ENCODE peak calls at places on chromosomes 1 and 21, in five cellular contexts. Z, A, D, K and T are unnamed samples.

GRCh38 chr21:34974162-34974981 is 74.7 kb downstream of the RUNX1 start:
- DNase-seq in K (no peak), D (no peak), Z (peak; percentile 85), A (peak; percentile 15), T (peak; percentile 82)

GRCh38 chr1:118322369-118322768 is 137.3 kb upstream of the SPAG17 start:
- DNase-seq in Z (no peak), K (no peak), A (no peak), D (no peak), T (no peak)

GRCh38 chr1:246297314-246298273 is 209.5 kb downstream of the SMYD3 start:
- DNase-seq in D (no peak), K (no peak), Z (no peak), A (no peak), T (no peak)

GRCh38 chr21:27648560-27648959 is 681.7 kb upstream of the ADAMTS5 start:
- DNase-seq in D (no peak), K (peak; percentile 37), A (no peak), Z (no peak), T (no peak)

GRCh38 chr1:243924188-243924587 is 74.1 kb upstream of the AKT3 start:
- DNase-seq in A (no peak), Z (no peak), K (no peak), D (no peak), T (no peak)

GRCh38 chr1:223230161-223230881 is 87.3 kb upstream of the TLR5 start:
- DNase-seq in Z (peak; percentile 48), A (no peak), K (no peak), D (no peak), T (peak; percentile 7)

GRCh38 chr1:200873671-200874397 is 1.1 kb downstream of the GPR25 start:
- DNase-seq in K (no peak), A (no peak), D (no peak), Z (no peak), T (no peak)

GRCh38 chr1:7454895-7455784 is 316.0 kb upstream of the VAMP3 start:
- DNase-seq in Z (no peak), D (no peak), K (no peak), A (no peak), T (no peak)

GRCh38 chr1:93080424-93080823 is 1.3 kb downstream of the MTF2 start:
- DNase-seq in D (no peak), A (no peak), Z (peak; percentile 70), K (peak; percentile 40), T (peak; percentile 53)

GRCh38 chr1:80657048-80657653 is 1143.6 kb upstream of the ADGRL2 start:
- DNase-seq in Z (no peak), K (no peak), D (no peak), A (no peak), T (no peak)

GRCh38 chr1:244761279-244761678 is 74.2 kb upstream of the COX20 start:
- DNase-seq in K (no peak), D (no peak), A (no peak), Z (no peak), T (no peak)

GRCh38 chr1:17933991-17934390 is 173.6 kb upstream of the IGSF21 start:
- DNase-seq in A (no peak), Z (no peak), D (no peak), K (no peak), T (no peak)

GRCh38 chr1:246778663-246779062 is 54.5 kb downstream of the SCCPDH start:
- DNase-seq in K (no peak), Z (no peak), A (no peak), D (no peak), T (no peak)

GRCh38 chr1:168235548-168235885 is 9.7 kb downstream of the SFT2D2 start:
- DNase-seq in A (no peak), Z (no peak), D (no peak), K (no peak), T (no peak)

GRCh38 chr1:231057410-231057809 is 17.4 kb upstream of the FAM89A start:
- DNase-seq in D (no peak), A (no peak), Z (no peak), K (no peak), T (no peak)

GRCh38 chr1:83692524-83693336 is 306.2 kb downstream of the TTLL7 start:
- DNase-seq in A (no peak), D (no peak), K (no peak), Z (peak; percentile 10), T (peak; percentile 31)

GRCh38 chr1:51734899-51735745 is 118.2 kb downstream of the OSBPL9 start:
- DNase-seq in Z (no peak), K (no peak), D (no peak), A (no peak), T (peak; percentile 16)

GRCh38 chr1:166910396-166910994 is 34.4 kb upstream of the TADA1 start:
- DNase-seq in K (peak; percentile 56), A (peak; percentile 59), Z (peak; percentile 87), D (peak; percentile 52), T (peak; percentile 76)